ENCODE peak calls at places on chromosomes 12 and 14, in four cellular contexts. Q, P, M and N are unnamed samples.

GRCh38 chr14:105859717-105860614 is 333.6 kb downstream of the TMEM121 start:
- DNase-seq in Q (no peak), P (no peak), M (no peak), N (no peak)

GRCh38 chr12:5965950-5966383 is 20.9 kb upstream of the ANO2 start:
- DNase-seq in M (peak), P (peak), Q (no peak), N (peak)

GRCh38 chr14:20247651-20248246 is 8.7 kb downstream of the OR11H4 start:
- DNase-seq in P (peak), M (no peak), Q (no peak), N (no peak)

GRCh38 chr14:54927551-54927950 is 24.9 kb upstream of the GCH1 start:
- DNase-seq in M (no peak), Q (no peak), P (no peak), N (no peak)

GRCh38 chr14:88879016-88879415 is 54.6 kb downstream of the TTC8 start:
- DNase-seq in Q (no peak), M (no peak), P (no peak), N (peak)

GRCh38 chr12:45355750-45356149 is 139.9 kb downstream of the ANO6 start:
- DNase-seq in P (peak), M (no peak), Q (no peak), N (no peak)

GRCh38 chr12:47734725-47735480 is 9.6 kb upstream of the ENDOU start:
- DNase-seq in P (no peak), Q (no peak), M (no peak), N (no peak)

GRCh38 chr14:74546416-74546815 is 52.9 kb downstream of the ISCA2 start:
- DNase-seq in M (no peak), P (no peak), Q (no peak), N (no peak)

GRCh38 chr12:132873724-132874123 is 13.7 kb downstream of the CHFR start:
- DNase-seq in Q (no peak), M (no peak), P (peak), N (no peak)

GRCh38 chr12:18837025-18837424 is 99.1 kb downstream of the CAPZA3 start:
- DNase-seq in P (no peak), M (no peak), Q (no peak), N (no peak)

GRCh38 chr12:19192709-19193108 is 63.2 kb downstream of the PLEKHA5 start:
- DNase-seq in Q (no peak), M (no peak), P (no peak), N (no peak)

GRCh38 chr12:106285993-106286392 is 16.5 kb upstream of the TCP11L2 start:
- DNase-seq in M (no peak), Q (no peak), P (no peak), N (no peak)

GRCh38 chr14:34331728-34332623 is 130.1 kb downstream of the SPTSSA start:
- DNase-seq in P (peak), M (no peak), Q (peak), N (no peak)

GRCh38 chr12:76608070-76608469 is 48.5 kb upstream of the OSBPL8 start:
- DNase-seq in Q (no peak), M (no peak), P (no peak), N (no peak)

GRCh38 chr12:48936379-48936979 is 11.2 kb upstream of the FKBP11 start:
- DNase-seq in M (peak), Q (no peak), P (peak), N (peak)

GRCh38 chr12:1630081-1630826 is 1.2 kb downstream of the WNT5B start:
- DNase-seq in P (no peak), Q (no peak), M (peak), N (peak)

GRCh38 chr14:23300687-23301223 is 1.9 kb downstream of the PPP1R3E start:
- DNase-seq in Q (no peak), P (no peak), M (no peak), N (no peak)

GRCh38 chr14:91108941-91109611 is 4.8 kb upstream of the DGLUCY start:
- DNase-seq in Q (no peak), M (no peak), P (no peak), N (no peak)

GRCh38 chr14:72898448-72898847 is 4.5 kb upstream of the DPF3 start:
- DNase-seq in Q (no peak), P (no peak), M (no peak), N (no peak)

GRCh38 chr14:50928002-50928635 is 16.2 kb downstream of the PYGL start:
- DNase-seq in M (no peak), P (no peak), Q (peak), N (peak)
- TF ChIP-seq POLR2AphosphoS5 in M (no peak), P (no peak), Q (no peak), N (peak)

DNA sequence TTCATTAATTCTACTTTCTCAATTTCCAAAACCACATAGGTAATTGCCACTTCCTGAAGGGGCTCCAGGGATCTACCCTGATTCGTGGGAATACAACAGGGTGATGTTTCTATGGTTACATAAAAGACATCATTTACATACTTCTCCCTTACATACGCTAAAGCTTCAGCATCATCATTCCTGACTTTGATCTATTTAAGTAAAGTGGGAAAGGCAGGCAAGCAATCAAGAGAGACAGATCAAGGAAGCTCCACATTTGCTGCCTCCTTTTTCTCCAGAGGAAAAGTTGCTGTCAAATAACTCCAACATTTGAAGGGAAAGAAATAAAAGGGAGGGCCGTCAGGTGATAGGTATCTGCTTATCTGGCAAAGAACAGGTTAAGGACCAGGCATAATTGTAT is 118.9 kb upstream of the SINHCAF start:
- DNase-seq in M (no peak), P (no peak), Q (no peak), N (no peak)
- TF ChIP-seq SPI1 in M (no peak), P (no peak), Q (no peak), N (no peak)

GRCh38 chr14:76919431-76919810 is 93.2 kb downstream of the LRRC74A start:
- DNase-seq in P (no peak), M (no peak), Q (no peak), N (no peak)

GRCh38 chr14:76917759-76918175 is 91.6 kb downstream of the LRRC74A start:
- DNase-seq in Q (no peak), P (no peak), M (no peak), N (no peak)

GRCh38 chr14:76919811-76920571 is 93.8 kb downstream of the LRRC74A start:
- DNase-seq in M (no peak), Q (no peak), P (no peak), N (no peak)

GRCh38 chr14:76918176-76918750 is 92.1 kb downstream of the LRRC74A start:
- DNase-seq in Q (no peak), P (no peak), M (no peak), N (no peak)

GRCh38 chr14:76918751-76919421 is 92.7 kb downstream of the LRRC74A start:
- DNase-seq in Q (no peak), P (peak), M (no peak), N (peak)
- TF ChIP-seq POLR2AphosphoS5 in Q (no peak), P (no peak), M (no peak), N (no peak)

GRCh38 chr14:104194716-104195115 is 56.3 kb downstream of the KIF26A start:
- DNase-seq in Q (no peak), P (no peak), M (no peak), N (no peak)

GRCh38 chr14:104195361-104195760 is 57.0 kb downstream of the KIF26A start:
- DNase-seq in M (no peak), Q (no peak), P (no peak), N (no peak)

GRCh38 chr14:104196461-104197180 is 58.2 kb downstream of the KIF26A start:
- DNase-seq in P (no peak), Q (no peak), M (no peak), N (no peak)

GRCh38 chr14:104197449-104198247 is 59.3 kb downstream of the KIF26A start:
- DNase-seq in P (no peak), Q (no peak), M (no peak), N (no peak)

DNA sequence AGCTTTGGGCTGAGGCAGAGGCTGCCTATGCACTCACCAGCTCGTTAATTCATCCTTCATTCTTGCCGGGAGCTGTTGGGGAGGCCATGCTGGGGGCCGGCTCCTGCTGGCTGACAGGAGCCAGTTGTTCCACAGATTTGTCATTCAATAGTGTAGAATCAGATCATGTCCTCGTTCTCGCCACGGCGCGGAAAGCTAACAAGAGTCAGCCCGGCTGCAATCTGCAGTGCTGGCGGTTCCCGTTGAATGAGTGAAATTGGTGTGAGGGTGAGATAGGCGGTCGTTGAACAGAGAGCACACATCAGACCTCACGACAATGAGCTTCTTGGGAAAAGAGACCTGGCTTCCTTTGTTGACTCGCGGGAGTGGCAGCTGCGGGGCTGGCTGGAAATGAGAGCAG is 57.5 kb downstream of the KIF26A start:
- DNase-seq in Q (no peak), P (no peak), M (no peak), N (no peak)
- TF ChIP-seq SPI1 in Q (no peak), P (no peak), M (no peak), N (no peak)

GRCh38 chr12:131872154-131873046 is 22.0 kb upstream of the ULK1 start:
- DNase-seq in P (no peak), Q (no peak), M (peak), N (peak)
- TF ChIP-seq POLR2AphosphoS5 in P (no peak), Q (no peak), M (no peak), N (peak)

DNA sequence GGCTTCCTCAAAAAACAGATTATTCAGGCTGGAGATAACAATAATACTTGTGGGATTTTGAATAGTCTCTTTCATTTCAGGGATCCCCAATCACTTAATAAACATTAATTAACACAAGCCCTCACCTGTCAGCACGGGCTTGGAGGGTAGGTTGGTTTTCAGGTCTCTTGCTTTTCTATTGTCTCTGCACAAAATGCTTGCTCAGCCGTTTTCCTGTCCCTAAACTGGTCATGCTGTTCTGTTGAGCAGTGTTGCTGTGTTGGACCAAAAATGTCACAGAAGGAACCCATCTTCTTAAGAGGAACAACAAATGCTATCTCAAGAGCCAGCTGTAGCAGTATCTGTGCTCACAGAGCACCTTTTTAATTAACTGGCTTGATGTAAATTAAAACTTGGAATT is 231.7 kb upstream of the CRY1 start:
- DNase-seq in P (no peak), M (no peak), Q (no peak), N (no peak)
- TF ChIP-seq SPI1 in P (no peak), M (no peak), Q (no peak), N (no peak)

DNA sequence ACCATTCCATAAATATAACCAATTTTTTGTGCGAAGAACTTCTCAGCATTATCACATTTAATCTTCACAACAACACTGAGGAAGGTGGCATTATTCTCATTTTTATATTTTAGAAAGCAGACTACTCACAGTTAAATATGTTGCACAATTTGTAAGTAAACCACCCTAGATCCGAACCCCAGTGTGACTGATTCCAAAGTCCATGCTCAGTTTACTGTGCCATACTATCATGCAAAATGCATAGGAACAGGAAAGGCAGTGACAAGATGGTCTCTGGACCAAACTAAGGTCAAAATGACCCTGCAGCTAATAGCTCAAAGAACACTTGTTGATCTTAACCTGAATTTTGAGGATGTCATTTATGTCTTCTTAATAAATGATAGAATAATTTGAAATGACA is 185.4 kb downstream of the GXYLT1 start:
- DNase-seq in Q (no peak), M (no peak), P (no peak), N (no peak)
- TF ChIP-seq POLR2AphosphoS5 in Q (no peak), M (no peak), P (no peak), N (no peak)

GRCh38 chr12:84069699-84070098 is 842.9 kb downstream of the SLC6A15 start:
- DNase-seq in P (no peak), M (no peak), Q (no peak), N (no peak)

GRCh38 chr12:84069079-84069661 is 843.4 kb downstream of the SLC6A15 start:
- DNase-seq in M (no peak), P (no peak), Q (no peak), N (no peak)

GRCh38 chr12:84070311-84070710 is 842.3 kb downstream of the SLC6A15 start:
- DNase-seq in Q (no peak), P (no peak), M (no peak), N (no peak)
- TF ChIP-seq SPI1 in Q (no peak), P (no peak), M (no peak), N (no peak)